ENCODE peak calls at places on chromosomes 7 and 10, in ten cellular contexts. E, I, X, Y, J, N, B, H, G and T are unnamed samples.

GRCh38 chr10:33238643-33239042 is 95.8 kb downstream of the NRP1 start:
- DNase-seq in B (no peak), J (peak), N (no peak), Y (no peak), G (no peak), E (no peak), H (peak), X (no peak), I (no peak), T (no peak)

GRCh38 chr10:21526952-21527633 is 1.6 kb upstream of the SKIDA1 start:
- DNase-seq in I (peak), E (peak), G (peak), H (peak), X (peak), Y (peak), N (peak), J (peak), B (peak), T (no peak)

GRCh38 chr10:72123616-72124015 is 35.3 kb upstream of the SPOCK2 start:
- DNase-seq in B (no peak), E (no peak), N (no peak), I (no peak), X (no peak), H (no peak), J (no peak), G (no peak), Y (no peak), T (no peak)

GRCh38 chr10:71849461-71849908 is 1.6 kb downstream of the PSAP start:
- DNase-seq in B (no peak), H (no peak), X (no peak), Y (no peak), G (no peak), J (no peak), E (no peak), N (no peak), I (no peak), T (no peak)

GRCh38 chr7:156094350-156095146 is 282.3 kb upstream of the SHH start:
- DNase-seq in J (no peak), I (no peak), N (no peak), E (no peak), B (no peak), X (no peak), Y (no peak), G (no peak), H (no peak), T (no peak)

GRCh38 chr7:11960621-11961020 is 128.6 kb upstream of the THSD7A start:
- DNase-seq in E (no peak), I (no peak), B (no peak), J (no peak), X (no peak), Y (no peak), G (no peak), H (no peak), N (no peak), T (no peak)

GRCh38 chr7:44050915-44051560 is 6.5 kb downstream of the DBNL start:
- DNase-seq in G (no peak), B (no peak), J (no peak), N (no peak), E (no peak), H (no peak), I (no peak), X (no peak), Y (no peak), T (no peak)

GRCh38 chr10:28087675-28088351 is 88.9 kb upstream of the ODAD2 start:
- DNase-seq in E (peak), N (no peak), B (no peak), I (peak), X (no peak), Y (no peak), H (peak), J (no peak), G (no peak), T (no peak)

GRCh38 chr10:46270086-46270811 is 16.5 kb upstream of the ANTXRL start:
- DNase-seq in J (no peak), N (peak), X (no peak), B (no peak), H (no peak), G (no peak), E (no peak), I (no peak), Y (no peak), T (no peak)

GRCh38 chr7:55021951-55022617 is 3.3 kb downstream of the EGFR start:
- DNase-seq in B (no peak), G (no peak), H (peak), N (no peak), J (no peak), Y (no peak), I (no peak), E (no peak), X (no peak), T (no peak)

GRCh38 chr7:129792721-129793120 is 160.0 kb downstream of the UBE2H start:
- DNase-seq in J (no peak), H (peak), I (no peak), N (no peak), B (no peak), X (no peak), G (no peak), E (no peak), Y (no peak), T (no peak)

GRCh38 chr7:99975782-99976521 is at the start of gene AZGP1:
- DNase-seq in I (peak), J (peak), H (peak), E (no peak), N (no peak), B (no peak), X (no peak), G (no peak), Y (peak), T (no peak)

GRCh38 chr10:28925154-28925663 is 247.9 kb downstream of the BAMBI start:
- DNase-seq in X (no peak), H (no peak), B (no peak), N (no peak), J (peak), Y (no peak), G (no peak), I (no peak), E (no peak), T (no peak)

GRCh38 chr7:57427594-57427993 is 22.4 kb upstream of the ZNF716 start:
- DNase-seq in H (no peak), N (no peak), J (no peak), Y (no peak), I (no peak), B (peak), G (no peak), E (no peak), X (no peak), T (no peak)

GRCh38 chr10:118868618-118869017 is 113.8 kb upstream of the CACUL1 start:
- DNase-seq in G (no peak), I (no peak), E (no peak), J (no peak), X (no peak), H (peak), N (no peak), B (no peak), Y (no peak), T (no peak)